ENCODE peak calls at places on chromosomes 2 and 18, in nine cellular contexts. C, X, E, O, L, K, U, V and D are unnamed samples.

GRCh38 chr2:101030866-101031554 is 28.9 kb downstream of the RPL31 start:
- DNase-seq in L (no peak), C (no peak), X (no peak), K (no peak), U (no peak), E (no peak), O (no peak), V (no peak), D (no peak)

GRCh38 chr18:32803571-32803970 is 30.7 kb upstream of the KLHL14 start:
- DNase-seq in C (peak; percentile 90), K (no peak), E (no peak), U (no peak), L (no peak), V (no peak), O (no peak), X (no peak), D (no peak)

GRCh38 chr2:170163666-170164065 is 14.3 kb upstream of the MYO3B start:
- DNase-seq in C (no peak), K (no peak), V (no peak), U (no peak), E (no peak), L (no peak), X (no peak), O (no peak), D (no peak)

GRCh38 chr2:207265849-207266248 is 100.1 kb upstream of the KLF7 start:
- DNase-seq in V (no peak), U (no peak), C (no peak), E (no peak), K (no peak), L (no peak), X (no peak), O (no peak), D (no peak)

GRCh38 chr2:22901471-22901870 is 483.5 kb upstream of the KLHL29 start:
- DNase-seq in C (no peak), E (no peak), O (no peak), V (no peak), U (no peak), X (no peak), L (no peak), K (no peak), D (no peak)

GRCh38 chr18:42348722-42349121 is 393.7 kb downstream of the PIK3C3 start:
- DNase-seq in C (no peak), K (no peak), O (no peak), L (no peak), X (no peak), V (no peak), E (no peak), U (no peak), D (no peak)

GRCh38 chr2:10634495-10634894 is 55.3 kb downstream of the NOL10 start:
- DNase-seq in L (no peak), C (no peak), O (no peak), V (no peak), E (no peak), U (no peak), K (no peak), X (no peak), D (no peak)

GRCh38 chr18:3869848-3870247 is 419.9 kb downstream of the TGIF1 start:
- DNase-seq in K (no peak), E (peak; percentile 86), O (no peak), C (peak; percentile 56), X (no peak), V (no peak), L (no peak), U (no peak), D (no peak)

GRCh38 chr18:31278609-31279071 is 39.3 kb upstream of the DSG1 start:
- DNase-seq in X (no peak), E (no peak), K (no peak), L (no peak), C (no peak), V (no peak), O (no peak), U (no peak), D (no peak)

GRCh38 chr2:20451346-20451745 is 4.5 kb downstream of the RHOB start:
- DNase-seq in U (peak; percentile 5), C (no peak), E (no peak), V (no peak), O (no peak), K (no peak), L (no peak), X (peak; percentile 24), D (peak; percentile 19)

GRCh38 chr2:119579457-119580295 is 35.4 kb downstream of the CFAP221 start:
- DNase-seq in C (no peak), X (no peak), K (no peak), E (no peak), U (peak; percentile 51), V (peak; percentile 49), L (no peak), O (no peak), D (no peak)

GRCh38 chr18:23746851-23747250 is 57.6 kb downstream of the LAMA3 start:
- DNase-seq in C (no peak), K (no peak), U (no peak), V (no peak), X (no peak), E (no peak), L (no peak), O (no peak), D (no peak)

GRCh38 chr2:230411484-230412368 is 4.3 kb upstream of the SP100 start:
- DNase-seq in C (peak; percentile 63), V (peak; percentile 51), U (peak; percentile 77), X (peak; percentile 57), K (peak; percentile 43), L (peak; percentile 70), O (peak; percentile 42), E (peak; percentile 72), D (peak; percentile 82)

GRCh38 chr2:85273732-85274731 is 53.8 kb downstream of the TGOLN2 start:
- DNase-seq in C (no peak), L (no peak), K (peak; percentile 99), V (no peak), U (no peak), O (no peak), E (peak; percentile 70), X (peak; percentile 74), D (no peak)

GRCh38 chr18:70453058-70453775 is 164.4 kb downstream of the SOCS6 start:
- DNase-seq in C (no peak), K (no peak), O (no peak), X (no peak), L (no peak), V (no peak), U (no peak), E (peak; percentile 63), D (no peak)

GRCh38 chr2:99615247-99615771 is 125.5 kb upstream of the REV1 start:
- DNase-seq in V (no peak), K (no peak), X (no peak), U (no peak), C (no peak), O (no peak), L (no peak), E (no peak), D (no peak)

GRCh38 chr18:79586436-79587297 is 92.9 kb upstream of the CTDP1 start:
- DNase-seq in E (no peak), O (no peak), K (no peak), U (peak; percentile 28), C (no peak), L (no peak), V (no peak), X (peak; percentile 17), D (peak; percentile 59)

GRCh38 chr2:2653221-2653620 is 322.1 kb upstream of the MYT1L start:
- DNase-seq in K (no peak), V (no peak), X (no peak), C (no peak), L (no peak), O (no peak), U (no peak), E (no peak), D (no peak)

GRCh38 chr2:100427627-100428258 is 10.3 kb upstream of the CHST10 start:
- DNase-seq in E (peak; percentile 42), O (peak; percentile 57), K (peak; percentile 40), L (peak; percentile 57), X (peak; percentile 58), U (no peak), V (peak; percentile 57), C (peak; percentile 63), D (no peak)

GRCh38 chr2:215777481-215778044 is 235.8 kb downstream of the MREG start:
- DNase-seq in V (no peak), C (no peak), K (no peak), X (no peak), O (no peak), U (no peak), E (no peak), L (no peak), D (no peak)

DNA sequence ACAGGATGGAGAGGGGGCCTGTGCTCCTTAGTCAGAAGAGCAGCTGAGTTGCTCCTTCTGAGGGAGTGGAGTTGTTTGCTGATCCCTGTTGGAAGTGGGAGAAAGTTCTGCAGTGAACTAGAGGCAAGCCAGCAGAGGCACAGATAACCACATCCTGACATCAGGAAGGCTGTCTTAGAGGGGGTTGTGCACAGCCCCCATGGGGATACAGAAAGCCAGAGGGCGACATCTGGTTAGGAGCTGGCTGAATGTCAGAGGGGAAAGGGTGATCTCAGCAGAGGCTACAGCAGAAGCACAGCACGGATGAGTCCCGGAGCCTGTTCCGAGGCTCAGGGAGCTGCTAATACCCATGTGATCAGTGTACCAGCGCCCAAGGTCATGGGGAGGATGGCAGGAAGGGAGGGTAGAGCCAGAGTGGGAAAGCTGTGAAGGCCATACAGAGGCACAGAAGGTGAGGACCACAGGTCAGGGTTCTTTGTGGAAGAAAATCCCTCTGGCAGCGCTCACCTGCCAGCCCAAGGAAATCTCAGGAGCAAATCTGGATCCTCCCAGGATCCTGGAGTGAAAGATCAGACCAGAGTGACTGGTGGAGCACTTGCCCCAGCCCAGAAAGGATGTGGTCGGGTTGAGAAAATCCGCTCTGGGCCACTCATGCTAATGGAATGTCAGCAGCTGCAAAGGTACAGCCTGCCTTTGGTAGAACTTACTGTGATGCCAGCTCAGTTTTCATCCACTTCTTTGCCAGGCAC is 111.8 kb downstream of the STPG4 start:
- DNase-seq in X (peak; percentile 61), E (peak; percentile 92), O (peak; percentile 34), C (no peak), U (no peak), L (no peak), K (peak; percentile 97), V (peak; percentile 63), D (no peak)
- H3K4me3 ChIP-seq in X (no peak overlapping the region), E (peak overlapping the region; percentile 8), O (no peak overlapping the region), C (no peak overlapping the region), U (no peak overlapping the region), L (no peak overlapping the region), K (peak overlapping the region; percentile 4), V (no peak overlapping the region), D (no peak overlapping the region)

GRCh38 chr18:6010284-6010683 is 115.0 kb upstream of the TMEM200C start:
- DNase-seq in E (peak; percentile 18), C (no peak), K (no peak), U (no peak), O (no peak), X (peak; percentile 24), L (no peak), V (no peak), D (no peak)
- H3K4me1 ChIP-seq in E (no peaks in the 10 kb centered on the region), C (no peaks in the 10 kb centered on the region), K (no peaks in the 10 kb centered on the region), U (no peaks in the 10 kb centered on the region), O (no peaks in the 10 kb centered on the region), X (no peaks in the 10 kb centered on the region), L (no peaks in the 10 kb centered on the region), V (no peaks in the 10 kb centered on the region), D (no peaks in the 10 kb centered on the region)

GRCh38 chr18:58649966-58650816 is 21.1 kb upstream of the MALT1 start:
- DNase-seq in U (no peak), L (no peak), E (no peak), C (no peak), O (no peak), X (no peak), V (no peak), K (no peak), D (no peak)
- H3K27ac ChIP-seq in U (no peak overlapping the region), L (no peak overlapping the region), E (no peak overlapping the region), C (no peak overlapping the region), O (no peak overlapping the region), X (no peak overlapping the region), V (no peak overlapping the region), K (no peak overlapping the region), D (no peak overlapping the region)

GRCh38 chr18:59881728-59882685 is 17.8 kb upstream of the PMAIP1 start:
- DNase-seq in U (no peak), E (no peak), O (no peak), L (peak; percentile 58), K (no peak), V (no peak), X (no peak), C (no peak), D (no peak)
- H3K4me3 ChIP-seq in U (no peak overlapping the region), E (no peak overlapping the region), O (no peak overlapping the region), L (no peak overlapping the region), K (no peak overlapping the region), V (no peak overlapping the region), X (no peak overlapping the region), C (no peak overlapping the region), D (no peak overlapping the region)